ENCODE peak calls at places on chromosomes 2 and 18, in seven cellular contexts. R is endothelial cell of umbilical vein, T is upper lobe of right lung, M is sigmoid colon, X is AG04450, H is brain microvascular endothelial cell, G is kidney. N is an unnamed sample.

GRCh38 chr2:85720533-85720932 is 26.4 kb downstream of the GNLY start:
- DNase-seq in H (no peak), X (no peak), T (no peak), G (no peak), M (no peak), R (no peak), N (no peak)

GRCh38 chr2:69659349-69659748 is 15.8 kb upstream of the AAK1 start:
- DNase-seq in X (no peak), T (no peak), M (no peak), R (no peak), H (no peak), G (no peak), N (no peak)

GRCh38 chr2:183838295-183838694 is 714.1 kb downstream of the NUP35 start:
- DNase-seq in R (no peak), T (no peak), H (no peak), X (no peak), M (no peak), G (peak), N (no peak)

GRCh38 chr2:143903172-143903856 is 616.6 kb downstream of the ZEB2 start:
- DNase-seq in R (no peak), H (no peak), G (no peak), X (no peak), M (no peak), T (no peak), N (no peak)

GRCh38 chr18:25111382-25112070 is 240.4 kb downstream of the ZNF521 start:
- DNase-seq in R (no peak), X (no peak), T (no peak), M (no peak), G (no peak), H (no peak), N (no peak)

GRCh38 chr2:25279091-25279651 is 62.6 kb downstream of the DNMT3A start:
- DNase-seq in H (no peak), T (no peak), M (peak), G (peak), R (peak), X (no peak), N (no peak)

GRCh38 chr2:9896216-9896615 is 52.9 kb downstream of the TAF1B start:
- DNase-seq in M (no peak), R (no peak), T (no peak), G (no peak), H (no peak), X (no peak), N (no peak)

GRCh38 chr2:8794923-8795825 is 42.2 kb downstream of the KIDINS220 start:
- DNase-seq in T (no peak), G (no peak), M (no peak), H (no peak), R (no peak), X (peak), N (no peak)

GRCh38 chr2:23386422-23387220 is 1.6 kb downstream of the KLHL29 start:
- DNase-seq in R (peak), H (no peak), M (peak), T (peak), X (no peak), G (peak), N (no peak)

GRCh38 chr2:190514676-190515075 is 19.8 kb downstream of the NEMP2 start:
- DNase-seq in R (no peak), G (no peak), M (no peak), H (no peak), T (no peak), X (no peak), N (no peak)

GRCh38 chr2:23595601-23596251 is 210.7 kb downstream of the KLHL29 start:
- DNase-seq in G (peak), T (no peak), M (peak), X (no peak), H (peak), R (no peak), N (no peak)

GRCh38 chr2:105519516-105519915 is 120.7 kb upstream of the FHL2 start:
- DNase-seq in T (no peak), R (no peak), X (no peak), G (no peak), M (no peak), H (peak), N (no peak)

GRCh38 chr2:120480903-120481445 is 135.0 kb downstream of the INHBB start:
- DNase-seq in G (peak), R (no peak), T (peak), X (no peak), M (peak), H (no peak), N (no peak)

GRCh38 chr18:13446581-13447470 is 228.3 kb downstream of the LDLRAD4 start:
- DNase-seq in T (no peak), R (no peak), X (no peak), G (no peak), H (no peak), M (no peak), N (no peak)

GRCh38 chr18:9539938-9540337 is 64.6 kb downstream of the RALBP1 start:
- DNase-seq in T (no peak), X (no peak), M (no peak), G (peak), R (no peak), H (no peak), N (no peak)

GRCh38 chr18:13436596-13436995 is 218.0 kb downstream of the LDLRAD4 start:
- DNase-seq in H (no peak), G (no peak), R (no peak), X (no peak), T (no peak), M (peak), N (no peak)

GRCh38 chr2:230713331-230714121 is 884 bp downstream of the CAB39 start:
- DNase-seq in H (no peak), X (no peak), G (peak), T (peak), R (peak), M (peak), N (no peak)

GRCh38 chr2:109516445-109517117 is 97.2 kb downstream of the SEPTIN10 start:
- DNase-seq in H (peak), G (no peak), R (peak), X (no peak), M (no peak), T (peak), N (no peak)

GRCh38 chr18:3713166-3713565 is 263.2 kb downstream of the TGIF1 start:
- DNase-seq in T (no peak), G (no peak), X (no peak), H (peak), R (no peak), M (no peak), N (no peak)

GRCh38 chr2:61853848-61854434 is at the start of gene FAM161A:
- DNase-seq in H (peak), T (peak), X (peak), R (peak), G (peak), M (peak), N (no peak)

GRCh38 chr2:1864981-1865421 is 120.7 kb upstream of the PXDN start:
- DNase-seq in R (no peak), G (no peak), H (no peak), T (no peak), X (no peak), M (no peak), N (no peak)

GRCh38 chr18:10455726-10456453 is 1.5 kb downstream of the APCDD1 start:
- DNase-seq in H (no peak), G (no peak), R (no peak), X (no peak), M (no peak), T (no peak), N (no peak)

GRCh38 chr2:150607471-150607870 is 120.0 kb upstream of the RND3 start:
- DNase-seq in H (no peak), M (no peak), R (no peak), G (no peak), T (no peak), X (no peak), N (no peak)

GRCh38 chr2:222844323-222844722 is 16.5 kb upstream of the ACSL3 start:
- DNase-seq in H (peak), T (no peak), M (no peak), R (peak), G (no peak), X (peak), N (peak)

GRCh38 chr2:99861376-99861760 is 281.0 kb downstream of the AFF3 start:
- DNase-seq in T (no peak), X (no peak), M (no peak), R (peak), G (no peak), H (no peak), N (no peak)

GRCh38 chr2:118056165-118056534 is 32.1 kb upstream of the INSIG2 start:
- DNase-seq in M (no peak), H (no peak), T (no peak), R (no peak), X (no peak), G (no peak), N (no peak)

GRCh38 chr2:241018051-241018891 is 19.9 kb downstream of the SNED1 start:
- DNase-seq in R (no peak), T (peak), H (no peak), X (no peak), M (peak), G (peak), N (no peak)

GRCh38 chr2:118123561-118124232 is 35.4 kb downstream of the INSIG2 start:
- DNase-seq in R (peak), T (no peak), X (no peak), M (no peak), G (no peak), H (peak), N (no peak)

GRCh38 chr18:48994044-48994651 is 43.4 kb upstream of the SMAD7 start:
- DNase-seq in H (peak), M (no peak), G (peak), T (no peak), R (no peak), X (no peak), N (no peak)

GRCh38 chr2:12636837-12637581 is 79.7 kb upstream of the TRIB2 start:
- DNase-seq in R (peak), T (no peak), M (no peak), H (peak), G (no peak), X (no peak), N (no peak)

GRCh38 chr2:98823196-98824166 is 92.5 kb upstream of the MGAT4A start:
- DNase-seq in R (no peak), H (no peak), M (no peak), G (peak), T (no peak), X (no peak), N (no peak)

GRCh38 chr2:108534577-108535379 is 508 bp downstream of the LIMS1 start:
- DNase-seq in H (peak), X (no peak), M (peak), G (peak), T (no peak), R (peak), N (no peak)

GRCh38 chr18:72742002-72742401 is 125.8 kb downstream of the NETO1 start:
- DNase-seq in X (no peak), R (no peak), G (no peak), T (no peak), M (no peak), H (no peak), N (no peak)

GRCh38 chr2:238864207-238865014 is 16.5 kb downstream of the TWIST2 start:
- DNase-seq in H (peak), R (peak), X (peak), T (peak), M (peak), G (peak), N (peak)

GRCh38 chr2:238866656-238867277 is 18.9 kb downstream of the TWIST2 start:
- DNase-seq in M (no peak), G (no peak), T (no peak), X (no peak), H (no peak), R (peak), N (no peak)

GRCh38 chr2:238865744-238866355 is 18.0 kb downstream of the TWIST2 start:
- DNase-seq in R (no peak), T (peak), H (no peak), X (no peak), G (no peak), M (no peak), N (no peak)

GRCh38 chr2:238863749-238864206 is 15.9 kb downstream of the TWIST2 start:
- DNase-seq in R (no peak), M (peak), X (no peak), H (no peak), T (peak), G (no peak), N (no peak)

DNA sequence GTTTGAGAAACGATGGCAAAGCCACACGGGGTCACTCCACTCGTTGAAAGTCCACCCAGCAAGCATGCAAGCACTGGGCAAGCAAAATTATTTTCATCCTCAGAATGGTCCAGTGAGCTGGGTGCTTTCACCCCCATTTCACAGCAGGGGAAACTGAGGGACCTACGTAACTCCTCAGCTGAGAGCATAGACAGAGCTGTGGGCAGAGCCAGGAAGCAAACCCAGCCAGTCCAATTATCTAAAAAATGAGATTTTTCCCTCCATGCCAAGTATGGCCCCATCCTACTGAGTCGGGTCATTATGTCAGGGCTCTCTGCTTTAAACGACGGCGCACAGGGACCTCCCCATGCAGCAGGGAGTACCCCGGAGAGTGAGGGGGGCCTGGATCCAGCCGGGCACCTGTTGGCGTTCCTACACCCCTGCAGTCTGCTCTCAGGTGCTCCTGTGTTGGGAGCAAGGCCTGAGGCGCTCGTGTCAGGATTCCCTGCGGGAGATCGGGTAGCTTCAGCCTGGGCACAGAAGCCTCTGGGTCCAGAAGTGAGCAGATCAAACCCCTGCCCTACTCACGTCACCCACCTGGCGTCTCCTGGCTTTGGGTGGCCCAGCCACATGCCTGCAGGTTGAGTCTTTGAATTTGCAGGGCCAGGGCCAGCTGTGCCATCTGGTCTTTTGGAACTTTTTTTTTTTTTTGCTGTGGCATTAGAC is 17.3 kb downstream of the TWIST2 start:
- DNase-seq in G (no peak), M (no peak), X (no peak), H (no peak), R (no peak), T (peak), N (no peak)
- H3K4me3 ChIP-seq in G (no peak), M (peak), X (no peak), H (no peak), R (no peak), T (no peak), N (peak)

DNA sequence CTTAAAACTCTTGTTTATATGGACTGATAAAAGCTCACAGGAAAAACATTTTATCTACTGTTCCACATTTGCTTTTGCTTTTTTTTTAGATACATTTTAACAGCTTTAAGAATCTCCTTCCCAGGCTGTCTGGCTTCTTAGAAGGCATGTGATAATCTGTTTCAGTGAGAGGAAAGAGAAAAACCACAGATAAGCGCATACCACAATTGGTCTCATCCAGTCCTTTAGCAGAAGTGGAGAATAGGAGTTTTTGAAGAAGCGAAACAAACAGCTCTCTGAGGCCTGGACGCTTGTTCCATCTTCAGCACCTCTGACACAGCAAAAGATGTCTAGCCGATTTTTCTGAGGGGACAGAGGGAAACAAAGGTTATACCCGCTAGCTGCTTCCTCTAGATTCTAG is 37.6 kb downstream of the RMC1 start:
- DNase-seq in G (no peak), T (no peak), R (no peak), H (peak), X (no peak), M (no peak), N (no peak)
- TF ChIP-seq CTCF in G (no peak), T (no peak), R (no peak), H (no peak), X (no peak), M (no peak), N (no peak)

GRCh38 chr2:30234180-30234971 is 3.0 kb downstream of the LBH start:
- DNase-seq in M (peak), T (no peak), X (peak), R (peak), G (no peak), H (peak), N (peak)

GRCh38 chr2:30233142-30233961 is 2.0 kb downstream of the LBH start:
- DNase-seq in T (no peak), H (no peak), G (no peak), X (no peak), R (no peak), M (no peak), N (no peak)

GRCh38 chr2:30235859-30236535 is 4.7 kb downstream of the LBH start:
- DNase-seq in G (no peak), R (no peak), H (no peak), X (no peak), T (no peak), M (peak), N (no peak)

GRCh38 chr2:30236591-30237245 is 5.4 kb downstream of the LBH start:
- DNase-seq in M (peak), T (no peak), G (no peak), H (no peak), X (no peak), R (no peak), N (no peak)

GRCh38 chr2:30235008-30235655 is 3.8 kb downstream of the LBH start:
- DNase-seq in M (peak), X (no peak), G (no peak), R (no peak), H (peak), T (no peak), N (no peak)
- H3K4me3 ChIP-seq in M (no peak), X (peak), G (no peak), R (no peak), H (no peak), T (peak), N (no peak)

DNA sequence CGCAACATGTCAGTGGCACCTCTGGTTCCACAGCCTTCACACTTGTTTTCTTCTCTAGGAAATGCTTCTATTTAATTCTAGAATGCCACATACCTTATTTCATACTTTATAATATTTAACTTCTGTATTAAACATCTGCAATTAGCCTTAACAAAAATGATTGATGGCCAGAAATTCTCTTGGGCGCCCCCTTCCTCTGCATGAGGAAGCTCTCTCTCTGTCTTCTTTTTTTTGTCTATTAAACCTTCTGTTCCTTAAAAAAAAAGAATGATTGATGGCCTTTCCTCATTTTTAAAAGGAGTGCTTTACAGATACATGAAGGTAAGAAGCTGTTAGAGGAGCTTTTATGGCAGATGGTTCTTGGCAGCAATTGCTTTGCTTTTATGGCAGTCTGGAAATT is 526.8 kb downstream of the SLC4A3 start:
- DNase-seq in R (no peak), X (no peak), M (no peak), T (no peak), H (no peak), G (no peak), N (no peak)
- TF ChIP-seq CTCF in R (no peak), X (peak), M (no peak), T (no peak), H (peak), G (no peak), N (peak)

DNA sequence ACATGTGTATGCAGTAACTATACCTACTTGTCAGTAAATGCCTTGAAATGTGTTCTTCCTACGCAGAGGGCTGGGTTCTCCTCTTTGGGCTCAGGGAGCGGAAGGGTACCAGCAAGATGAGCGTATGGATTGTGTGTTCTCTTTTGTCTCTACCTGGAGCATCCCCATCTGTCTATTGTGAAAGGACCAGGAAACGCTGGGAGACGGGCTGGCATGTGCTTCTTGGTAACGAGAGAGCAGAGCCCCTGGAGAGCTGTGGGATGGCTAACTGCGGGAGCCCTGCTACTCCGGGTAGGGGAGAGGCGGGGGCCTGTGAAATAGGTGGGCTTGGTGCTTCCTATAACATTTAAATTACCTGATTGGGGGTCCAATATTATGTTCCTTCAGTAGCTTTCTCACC is 80.9 kb downstream of the BCL2 start:
- DNase-seq in G (no peak), H (no peak), R (no peak), X (no peak), M (no peak), T (no peak), N (no peak)
- H3K4me3 ChIP-seq in G (no peak), H (no peak), R (no peak), X (no peak), M (peak), T (no peak), N (peak)

GRCh38 chr2:48968011-48968410 is 186.3 kb downstream of the FSHR start:
- DNase-seq in M (no peak), R (no peak), X (no peak), H (no peak), G (no peak), T (no peak), N (no peak)
- TF ChIP-seq CTCF in M (no peak), R (no peak), X (no peak), H (no peak), G (no peak), T (no peak), N (no peak)

GRCh38 chr2:63613391-63613901 is 24.7 kb downstream of the MDH1 start:
- DNase-seq in T (no peak), G (no peak), X (no peak), M (no peak), R (no peak), H (no peak), N (no peak)
- H3K4me3 ChIP-seq in T (no peak), G (no peak), X (no peak), M (no peak), R (no peak), H (no peak), N (no peak)

GRCh38 chr2:34567128-34567527 is 968.0 kb upstream of the FAM98A start:
- DNase-seq in R (no peak), G (no peak), T (no peak), M (no peak), H (no peak), X (no peak), N (no peak)

DNA sequence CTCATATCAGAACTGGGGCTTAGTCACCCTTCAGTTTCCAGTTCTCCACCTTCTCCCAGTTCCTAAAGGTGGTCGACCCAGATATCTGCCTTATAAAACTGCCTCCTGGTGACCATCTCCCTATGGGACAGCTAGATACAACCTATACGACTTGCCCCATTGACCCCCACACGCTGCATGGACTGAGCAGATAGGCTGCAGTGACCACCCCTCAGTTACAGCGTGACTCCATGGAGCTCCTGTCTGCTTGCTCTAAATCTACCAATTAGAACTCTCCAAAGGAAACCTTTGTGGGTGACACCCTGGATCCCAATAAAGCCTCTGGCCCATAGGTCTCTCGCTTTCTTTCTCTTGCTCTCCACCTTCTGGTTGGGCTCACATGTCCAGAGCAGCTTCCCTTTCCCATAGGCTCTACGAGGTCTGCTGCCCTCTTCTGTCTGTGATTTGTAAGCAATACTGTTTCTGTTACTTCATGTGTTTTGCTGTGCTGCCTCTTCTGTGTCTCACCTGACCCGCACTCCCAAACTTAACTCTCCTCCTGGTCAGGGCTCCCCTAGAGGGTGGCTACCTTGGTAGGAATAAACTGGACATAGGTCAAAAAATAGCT is 971.3 kb upstream of the FAM98A start:
- DNase-seq in T (no peak), M (no peak), H (no peak), R (no peak), G (no peak), X (no peak), N (no peak)
- TF ChIP-seq CTCF in T (peak), M (no peak), H (no peak), R (no peak), G (peak), X (no peak), N (peak)

GRCh38 chr2:46366675-46367067 is 69.5 kb downstream of the EPAS1 start:
- DNase-seq in X (no peak), M (no peak), R (peak), T (no peak), H (no peak), G (no peak), N (no peak)
- H3K4me3 ChIP-seq in X (no peak), M (no peak), R (no peak), T (no peak), H (no peak), G (no peak), N (no peak)

N was measured in epithelial cell of proximal tubule.